ENCODE peak calls at places on chromosomes 5 and 9, in seven cellular contexts. X is SK-N-SH, Z is Panc1, N is K562, Y is H1, T is GM12878, V is HepG2. M is an unnamed sample.

GRCh38 chr5:6377582-6378127 is 692 bp downstream of the MED10 start:
- DNase-seq in Y (no peak), Z (no peak), N (no peak), T (no peak), X (no peak), V (peak), M (no peak)

GRCh38 chr9:111957856-111958631 is 61.4 kb downstream of the UGCG start:
- DNase-seq in V (no peak), Z (peak), Y (no peak), N (no peak), T (no peak), X (no peak), M (no peak)

GRCh38 chr9:129549139-129549538 is 71.8 kb downstream of the C9orf50 start:
- DNase-seq in V (peak), Z (no peak), Y (peak), X (no peak), T (no peak), N (no peak), M (no peak)

GRCh38 chr5:60223342-60223741 is 329.8 kb upstream of the PDE4D start:
- DNase-seq in X (no peak), V (no peak), Z (no peak), T (no peak), N (no peak), Y (no peak), M (no peak)

GRCh38 chr5:36150676-36151433 is 832 bp downstream of the LMBRD2 start:
- DNase-seq in Y (peak), T (no peak), N (peak), X (peak), Z (peak), V (peak), M (peak)

GRCh38 chr5:75551471-75551870 is 39.8 kb downstream of the POLK start:
- DNase-seq in Y (no peak), Z (no peak), N (no peak), X (no peak), T (no peak), V (no peak), M (no peak)

GRCh38 chr5:82894754-82895153 is 182.4 kb downstream of the TMEM167A start:
- DNase-seq in X (peak), Z (no peak), T (no peak), V (no peak), Y (no peak), N (no peak), M (no peak)

GRCh38 chr5:115069087-115069968 is 100.4 kb downstream of the TRIM36 start:
- DNase-seq in Z (no peak), Y (peak), V (peak), N (peak), T (peak), X (peak), M (peak)

GRCh38 chr9:105711867-105712266 is 17.5 kb downstream of the TMEM38B start:
- DNase-seq in Y (no peak), X (no peak), T (no peak), V (no peak), N (no peak), Z (no peak), M (no peak)

GRCh38 chr5:35308391-35308790 is 78.1 kb upstream of the PRLR start:
- DNase-seq in Z (no peak), X (peak), T (no peak), V (no peak), N (no peak), Y (no peak), M (no peak)

GRCh38 chr9:96567203-96567700 is 52.4 kb downstream of the CDC14B start:
- DNase-seq in N (peak), Y (no peak), Z (no peak), X (peak), T (no peak), V (no peak), M (no peak)

GRCh38 chr9:88980732-88981336 is 10.4 kb upstream of the S1PR3 start:
- DNase-seq in Z (no peak), X (no peak), N (no peak), V (no peak), Y (no peak), T (no peak), M (no peak)

GRCh38 chr9:14322211-14323082 is 8.5 kb upstream of the NFIB start:
- DNase-seq in N (peak), Y (peak), T (no peak), V (peak), X (peak), Z (no peak), M (peak)

GRCh38 chr5:24365406-24365805 is 279.4 kb downstream of the CDH10 start:
- DNase-seq in X (no peak), Y (no peak), V (no peak), N (no peak), T (no peak), Z (no peak), M (no peak)

GRCh38 chr9:73026375-73026774 is 73.5 kb upstream of the ALDH1A1 start:
- DNase-seq in Z (no peak), T (no peak), X (no peak), Y (no peak), N (no peak), V (no peak), M (no peak)

GRCh38 chr5:54637654-54638053 is 120.1 kb downstream of the SNX18 start:
- DNase-seq in Y (no peak), X (no peak), Z (no peak), N (no peak), V (no peak), T (no peak), M (no peak)

GRCh38 chr5:149675467-149676201 is 54.5 kb upstream of the PPARGC1B start:
- DNase-seq in V (no peak), Y (no peak), Z (no peak), T (no peak), X (no peak), N (no peak), M (no peak)

GRCh38 chr9:75504721-75505120 is 385.8 kb upstream of the PCSK5 start:
- DNase-seq in Z (no peak), T (no peak), X (no peak), Y (no peak), V (no peak), N (no peak), M (no peak)

GRCh38 chr9:105359899-105360298 is 87.9 kb upstream of the FSD1L start:
- DNase-seq in X (no peak), Z (no peak), T (no peak), Y (no peak), V (no peak), N (no peak), M (no peak)

GRCh38 chr5:53479656-53480473 is 564 bp upstream of the FST start:
- DNase-seq in X (peak), T (no peak), N (no peak), Z (no peak), V (peak), Y (peak), M (no peak)

GRCh38 chr9:135705376-135705775 is 3.4 kb downstream of the KCNT1 start:
- DNase-seq in N (no peak), V (no peak), Y (no peak), T (no peak), Z (no peak), X (no peak), M (no peak)
- TF ChIP-seq POLR2AphosphoS5 in N (no peak), V (no peak), Y (no peak), T (no peak), Z (no peak), X (no peak), M (no peak)

GRCh38 chr5:127260686-127261085 is 29.9 kb upstream of the MEGF10 start:
- DNase-seq in V (no peak), Z (no peak), Y (no peak), X (no peak), N (no peak), T (no peak), M (no peak)
- TF ChIP-seq SIN3A in V (no peak), Z (no peak), Y (no peak), X (no peak), N (no peak), T (no peak), M (no peak)

GRCh38 chr5:177426566-177427210 is at the start of gene GRK6:
- DNase-seq in T (no peak), Y (no peak), Z (no peak), N (peak), V (no peak), X (peak), M (no peak)
- TF ChIP-seq POLR2AphosphoS5 in T (no peak), Y (no peak), Z (no peak), N (no peak), V (no peak), X (no peak), M (peak)

DNA sequence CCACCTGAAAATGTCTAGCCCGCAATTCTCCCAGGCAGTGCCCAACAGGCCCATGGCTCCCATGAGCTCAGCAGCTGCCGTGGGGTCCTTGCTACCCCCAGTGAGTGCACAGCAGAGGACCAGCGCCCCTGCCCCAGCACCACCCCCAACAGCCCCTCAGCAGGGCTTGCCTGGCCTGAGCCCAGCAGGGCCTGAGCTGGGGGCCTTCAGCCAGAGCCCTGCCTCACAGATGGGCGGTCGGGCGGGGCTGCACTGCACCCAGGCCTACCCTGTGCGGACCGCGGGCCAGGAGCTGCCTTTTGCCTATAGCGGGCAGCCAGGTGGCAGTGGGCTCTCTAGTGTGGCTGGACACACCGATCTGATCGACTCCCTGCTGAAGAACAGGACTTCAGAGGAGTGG is 19.3 kb upstream of the LTC4S start:
- DNase-seq in N (no peak), X (no peak), V (no peak), T (no peak), Z (no peak), Y (no peak), M (no peak)
- TF ChIP-seq SIN3A in N (no peak), X (no peak), V (no peak), T (no peak), Z (no peak), Y (no peak), M (no peak)

DNA sequence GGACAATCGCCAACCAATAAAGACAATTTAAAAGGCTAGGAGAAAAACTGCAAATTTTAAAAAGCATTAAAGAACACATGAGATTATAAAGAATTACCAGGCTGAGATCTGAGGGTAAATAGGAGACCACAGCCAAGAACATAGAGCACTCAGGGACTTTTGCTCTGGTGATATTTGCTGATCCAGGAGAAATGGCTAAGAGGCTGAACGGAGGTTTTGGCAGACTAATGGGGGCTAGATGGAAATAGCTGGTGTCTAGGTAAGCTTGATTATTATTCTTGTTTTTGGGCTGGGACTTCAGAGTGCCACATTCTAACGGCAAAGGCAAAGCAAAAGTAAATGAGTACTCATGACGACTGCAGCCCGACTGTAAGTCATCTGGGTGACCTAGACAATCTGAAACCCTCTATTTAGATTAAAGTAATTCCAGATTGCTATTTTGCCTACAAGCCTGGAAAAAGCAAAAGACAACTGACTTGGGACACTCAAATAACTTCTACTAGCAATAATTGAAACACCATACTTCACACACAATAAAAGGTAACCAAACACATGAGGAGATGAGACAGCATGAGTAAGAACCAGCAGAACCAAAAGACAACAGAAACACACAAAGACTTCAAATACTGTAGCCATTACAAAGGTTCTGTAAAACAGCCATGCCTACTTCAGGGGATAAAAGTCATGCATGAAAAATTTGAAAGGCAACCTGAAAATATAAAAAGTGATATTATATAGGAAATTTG is 68.8 kb downstream of the JAKMIP2 start:
- DNase-seq in Y (no peak), X (no peak), Z (no peak), N (no peak), T (no peak), V (no peak), M (no peak)
- TF ChIP-seq POLR2AphosphoS5 in Y (no peak), X (no peak), Z (no peak), N (no peak), T (no peak), V (no peak), M (no peak)